ENCODE peak calls at places on chromosomes 7 and 10, in four cellular contexts. B is IMR-90, O is endothelial cell of umbilical vein, X is K562. F is an unnamed sample.

GRCh38 chr7:119964640-119965542 is 308.1 kb upstream of the KCND2 start:
- DNase-seq in X (peak; percentile 34), B (peak; percentile 54), O (peak; percentile 24), F (no peak)

GRCh38 chr10:110651044-110651958 is 7.2 kb downstream of the RBM20 start:
- DNase-seq in B (peak; percentile 98), X (peak; percentile 50), O (no peak), F (no peak)

GRCh38 chr7:33050425-33051318 is 11.9 kb downstream of the NT5C3A start:
- DNase-seq in B (peak; percentile 59), X (peak; percentile 28), O (peak; percentile 84), F (no peak)

GRCh38 chr10:93999401-93999851 is 5.7 kb downstream of the PLCE1 start:
- DNase-seq in O (no peak), X (no peak), B (peak; percentile 63), F (no peak)

GRCh38 chr10:110433740-110434139 is 64.0 kb upstream of the DUSP5 start:
- DNase-seq in X (no peak), B (no peak), O (no peak), F (no peak)

GRCh38 chr10:14450041-14450491 is 119.3 kb upstream of the FRMD4A start:
- DNase-seq in O (no peak), B (peak; percentile 65), X (no peak), F (no peak)

GRCh38 chr7:121301441-121302213 is 27.2 kb upstream of the WNT16 start:
- DNase-seq in O (no peak), B (peak; percentile 27), X (no peak), F (no peak)

GRCh38 chr7:70506463-70506862 is 625.5 kb upstream of the GALNT17 start:
- DNase-seq in B (no peak), O (no peak), X (no peak), F (no peak)

GRCh38 chr10:61992683-61993629 is 91.5 kb downstream of the ARID5B start:
- DNase-seq in X (no peak), O (peak; percentile 78), B (peak; percentile 88), F (peak; percentile 44)

GRCh38 chr7:91046322-91047088 is 217.7 kb upstream of the FZD1 start:
- DNase-seq in O (peak; percentile 21), X (no peak), B (peak; percentile 28), F (no peak)

GRCh38 chr7:44977304-44977858 is 1.4 kb downstream of the MYO1G start:
- DNase-seq in B (no peak), O (no peak), X (peak; percentile 22), F (no peak)

GRCh38 chr10:93980486-93980885 is 13.2 kb upstream of the PLCE1 start:
- DNase-seq in O (no peak), B (no peak), X (no peak), F (no peak)

GRCh38 chr7:20816389-20816959 is 29.8 kb upstream of the SP8 start:
- DNase-seq in O (no peak), X (no peak), B (no peak), F (no peak)

GRCh38 chr7:159165352-159165751 is 20.7 kb upstream of the VIPR2 start:
- DNase-seq in X (no peak), O (no peak), B (no peak), F (no peak)

GRCh38 chr10:47139121-47139520 is 160.9 kb upstream of the GDF10 start:
- DNase-seq in B (no peak), X (no peak), O (no peak), F (no peak)

GRCh38 chr7:27204851-27205322 is 5.0 kb upstream of the HOXA13 start:
- DNase-seq in B (no peak), O (no peak), X (no peak), F (no peak)

GRCh38 chr7:102426268-102427031 is 6.9 kb upstream of the ORAI2 start:
- DNase-seq in O (no peak), B (no peak), X (no peak), F (no peak)

GRCh38 chr7:44738876-44739665 is 9.6 kb upstream of the ZMIZ2 start:
- DNase-seq in B (no peak), O (no peak), X (no peak), F (no peak)

GRCh38 chr10:97849491-97850402 is at the start of gene GOLGA7B:
- DNase-seq in O (peak; percentile 15), X (peak; percentile 72), B (peak; percentile 7), F (no peak)

GRCh38 chr7:115024276-115024675 is 102.4 kb downstream of the MDFIC start:
- DNase-seq in X (no peak), O (peak; percentile 22), B (no peak), F (no peak)

GRCh38 chr7:2643386-2644229 is 11.8 kb downstream of the TTYH3 start:
- DNase-seq in O (peak; percentile 43), B (no peak), X (no peak), F (no peak)

GRCh38 chr10:23053036-23053435 is 42.3 kb upstream of the MSRB2 start:
- DNase-seq in O (no peak), B (no peak), X (no peak), F (peak; percentile 7)

GRCh38 chr10:111018021-111018420 is 58.8 kb upstream of the ADRA2A start:
- DNase-seq in X (no peak), O (no peak), B (peak; percentile 8), F (no peak)

GRCh38 chr10:123007558-123008378 is 827 bp downstream of the IKZF5 start:
- DNase-seq in O (peak; percentile 63), B (peak; percentile 62), X (peak; percentile 42), F (peak; percentile 26)

GRCh38 chr7:142391191-142391992 is 133.5 kb upstream of the PRSS58 start:
- DNase-seq in B (peak; percentile 15), X (peak; percentile 51), O (no peak), F (no peak)

DNA sequence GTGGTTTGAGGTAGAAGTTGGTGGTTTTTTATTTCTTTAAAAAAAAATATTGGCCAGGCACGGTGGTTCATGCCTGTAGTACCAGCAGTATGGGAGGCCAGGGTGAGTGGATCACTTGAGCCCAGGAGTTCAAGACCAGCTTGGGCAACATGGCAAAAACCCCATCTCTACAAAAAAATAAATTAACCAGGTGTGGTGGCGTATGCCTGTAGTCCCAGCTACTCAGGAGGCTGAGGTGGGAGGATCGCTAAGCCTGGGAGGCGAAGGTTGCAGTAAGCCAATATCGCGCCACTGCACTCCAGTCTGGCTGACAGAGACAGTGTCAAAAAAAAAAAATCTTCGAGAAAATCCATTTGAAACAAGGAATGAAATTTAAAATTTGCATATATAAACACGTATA is 1.1 kb downstream of the IL2RA start:
- DNase-seq in B (no peak), O (no peak), X (no peak), F (no peak)
- H3K9me1 ChIP-seq in B (no peaks in the 10 kb centered on the region), O (no peaks in the 10 kb centered on the region), X (no peaks in the 10 kb centered on the region), F (no peaks in the 10 kb centered on the region)

DNA sequence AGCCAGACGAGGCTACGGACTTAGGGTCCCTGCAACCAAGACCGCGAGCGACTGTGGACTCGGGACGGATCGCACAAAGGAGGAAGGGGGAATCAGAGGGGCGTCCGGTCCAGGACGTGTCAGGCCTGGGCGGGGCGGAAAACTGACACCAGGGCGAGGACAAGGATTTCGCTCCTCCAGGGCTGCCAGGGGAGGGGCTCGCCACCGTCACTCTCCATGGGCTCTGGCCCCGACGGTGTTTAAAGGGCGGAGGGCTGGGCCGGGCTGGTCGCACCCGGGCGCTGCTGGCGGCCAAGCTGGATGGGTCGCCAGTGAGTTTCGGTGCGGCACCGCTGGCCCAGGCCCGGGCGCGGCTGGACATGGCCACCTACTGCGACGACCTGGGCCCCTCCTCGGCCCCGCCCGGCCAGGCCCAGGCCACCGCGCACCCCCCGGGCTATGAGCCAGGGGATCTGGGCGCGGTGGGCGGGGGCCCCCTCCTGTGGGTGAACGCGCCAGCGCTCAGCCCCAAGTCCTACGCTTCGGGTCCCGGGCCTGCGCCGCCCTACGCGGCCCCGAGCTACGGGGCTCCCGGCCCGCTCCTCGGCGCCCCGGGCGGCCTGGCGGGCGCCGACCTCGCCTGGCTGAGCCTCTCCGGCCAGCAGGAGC is at the start of gene FOXI2:
- DNase-seq in X (no peak), B (no peak), O (no peak), F (no peak)
- H3K9ac ChIP-seq in X (no peak within 1 kb of the TSS), B (no peak within 1 kb of the TSS), O (no peak within 1 kb of the TSS), F (no peak within 1 kb of the TSS)

GRCh38 chr10:71840177-71840711 is 10.8 kb downstream of the PSAP start:
- DNase-seq in X (peak; percentile 48), B (peak; percentile 96), O (peak; percentile 63), F (no peak)
- H4K20me1 ChIP-seq in X (peaks cover 79% of the 10 kb centered on the region), B (peaks cover 99% of the 10 kb centered on the region), O (peaks cover 20% of the 10 kb centered on the region), F (peaks cover 22% of the 10 kb centered on the region)

DNA sequence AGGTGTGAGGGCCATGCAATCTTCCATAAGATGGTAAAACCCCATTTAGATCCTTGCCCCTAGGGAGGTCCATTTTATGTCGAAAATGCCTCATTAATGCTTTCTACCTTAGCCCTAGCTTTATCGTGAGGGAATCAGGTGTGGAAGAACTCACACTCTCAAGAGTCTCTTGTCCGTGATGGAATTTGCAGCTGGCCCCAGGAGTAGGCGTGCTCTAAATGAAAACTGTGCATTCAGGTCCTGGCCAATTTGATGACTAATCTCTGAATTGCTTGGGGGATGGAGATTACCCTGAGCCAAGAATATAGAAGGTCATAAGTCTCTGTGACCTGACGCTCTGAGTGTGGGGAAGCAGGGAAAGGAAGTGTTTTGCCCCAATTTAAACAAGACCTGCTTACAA is 6.6 kb downstream of the C10orf90 start:
- DNase-seq in B (peak; percentile 0), O (no peak), X (no peak), F (no peak)
- H3K9me1 ChIP-seq in B (no peaks in the 10 kb centered on the region), O (no peaks in the 10 kb centered on the region), X (no peaks in the 10 kb centered on the region), F (no peaks in the 10 kb centered on the region)

GRCh38 chr10:43803816-43804215 is 155.1 kb upstream of the ZNF32 start:
- DNase-seq in O (no peak), B (no peak), X (no peak), F (no peak)
- H3K9ac ChIP-seq in O (no peak overlapping the region), B (no peak overlapping the region), X (no peak overlapping the region), F (no peak overlapping the region)

DNA sequence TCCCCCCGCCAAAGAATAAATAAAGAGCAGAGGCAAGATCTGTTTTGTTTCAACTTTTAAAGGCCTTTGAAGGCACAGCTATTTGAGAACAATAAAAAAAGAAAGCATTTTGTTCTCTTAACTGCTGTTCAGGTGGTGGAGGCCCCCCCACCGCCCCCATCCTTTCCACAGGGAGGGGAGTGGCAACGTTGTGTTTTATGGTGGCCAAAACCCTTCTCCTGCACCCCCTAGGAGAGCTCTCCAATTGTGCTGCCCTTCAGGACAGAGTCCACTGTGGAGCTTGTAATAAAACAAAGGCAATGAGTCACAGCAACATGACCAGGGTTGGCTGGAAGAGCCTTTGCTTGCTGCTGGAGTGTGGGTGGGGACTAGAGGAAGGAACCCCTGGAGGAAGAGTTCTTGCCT is 987.9 kb downstream of the KCNMA1 start:
- DNase-seq in X (no peak), B (peak; percentile 62), O (no peak), F (no peak)
- H4K20me1 ChIP-seq in X (no peaks in the 10 kb centered on the region), B (no peaks in the 10 kb centered on the region), O (no peaks in the 10 kb centered on the region), F (no peaks in the 10 kb centered on the region)

DNA sequence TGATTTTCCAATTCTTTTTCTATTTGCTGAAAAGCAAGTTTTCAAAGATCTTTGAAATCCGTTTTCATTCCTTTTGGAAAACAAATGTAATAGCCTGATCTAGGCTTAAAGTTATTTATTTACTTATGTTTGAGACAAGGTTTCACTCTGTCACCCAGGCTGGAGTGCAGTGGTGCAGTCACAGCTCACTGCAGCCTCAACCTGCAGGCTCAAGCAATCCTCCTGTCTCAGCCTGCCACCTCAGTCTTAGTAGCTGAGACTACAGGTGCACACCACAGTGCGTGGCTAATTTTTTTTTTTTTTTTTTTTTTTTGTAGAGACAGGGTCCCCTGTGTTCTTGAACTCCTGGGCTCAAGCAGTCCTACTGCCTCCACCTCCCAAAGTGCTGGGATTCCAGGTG is 4.6 kb downstream of the ST7 start:
- DNase-seq in O (no peak), X (no peak), B (no peak), F (no peak)
- H3K9me1 ChIP-seq in O (no peaks in the 10 kb centered on the region), X (no peaks in the 10 kb centered on the region), B (peaks cover 3% of the 10 kb centered on the region), F (no peaks in the 10 kb centered on the region)

GRCh38 chr7:116542618-116543017 is 17.8 kb downstream of the CAV1 start:
- DNase-seq in X (no peak), B (peak; percentile 94), O (no peak), F (no peak)
- H3K9ac ChIP-seq in X (no peak overlapping the region), B (no peak overlapping the region), O (no peak overlapping the region), F (no peak overlapping the region)

F was measured in keratinocyte.